ENCODE peak calls at places on chromosomes 3 and 15, in six cellular contexts. One of them, this sample, is unnamed.

GRCh38 chr3:143831998-143832397 is 16.3 kb downstream of the SLC9A9 start:
- ATAC-seq in HCT116: no peak
- ATAC-seq in HepG2: no peak
- ATAC-seq in GM12878: peak
- ATAC-seq in K562: no peak
- ATAC-seq in upper lobe of left lung: no peak
- ATAC-seq in this sample: no peak

GRCh38 chr3:88131695-88132094 is 18.1 kb upstream of the C3orf38 start:
- ATAC-seq in upper lobe of left lung: no peak
- ATAC-seq in HepG2: no peak
- ATAC-seq in K562: peak
- ATAC-seq in HCT116: no peak
- ATAC-seq in GM12878: no peak
- ATAC-seq in this sample: no peak

GRCh38 chr3:27900316-27900715 is 178.2 kb upstream of the EOMES start:
- ATAC-seq in HCT116: no peak
- ATAC-seq in upper lobe of left lung: no peak
- ATAC-seq in K562: no peak
- ATAC-seq in GM12878: peak
- ATAC-seq in HepG2: no peak
- ATAC-seq in this sample: no peak

GRCh38 chr3:37987315-37987697 is 3.3 kb upstream of the VILL start:
- ATAC-seq in GM12878: no peak
- ATAC-seq in upper lobe of left lung: no peak
- ATAC-seq in K562: peak
- ATAC-seq in HepG2: peak
- ATAC-seq in HCT116: no peak
- ATAC-seq in this sample: no peak

GRCh38 chr3:44954962-44955361 is 21.0 kb downstream of the ZDHHC3 start:
- ATAC-seq in upper lobe of left lung: peak
- ATAC-seq in GM12878: peak
- ATAC-seq in HCT116: no peak
- ATAC-seq in K562: peak
- ATAC-seq in HepG2: peak
- ATAC-seq in this sample: peak

GRCh38 chr3:176577462-176577861 is 619.8 kb downstream of the TBL1XR1 start:
- ATAC-seq in GM12878: no peak
- ATAC-seq in HCT116: no peak
- ATAC-seq in upper lobe of left lung: no peak
- ATAC-seq in HepG2: no peak
- ATAC-seq in K562: no peak
- ATAC-seq in this sample: no peak

GRCh38 chr3:5013021-5013906 is 34.0 kb downstream of the BHLHE40 start:
- ATAC-seq in GM12878: peak
- ATAC-seq in K562: peak
- ATAC-seq in HepG2: peak
- ATAC-seq in upper lobe of left lung: no peak
- ATAC-seq in HCT116: peak
- ATAC-seq in this sample: no peak

GRCh38 chr15:92655178-92655995 is at the start of gene FAM174B:
- ATAC-seq in HCT116: no peak
- ATAC-seq in upper lobe of left lung: peak
- ATAC-seq in GM12878: peak
- ATAC-seq in HepG2: peak
- ATAC-seq in K562: peak
- ATAC-seq in this sample: peak

GRCh38 chr3:148998715-148999413 is 7.5 kb downstream of the GYG1 start:
- ATAC-seq in GM12878: peak
- ATAC-seq in upper lobe of left lung: peak
- ATAC-seq in HepG2: no peak
- ATAC-seq in K562: no peak
- ATAC-seq in HCT116: no peak
- ATAC-seq in this sample: no peak

GRCh38 chr3:153626158-153626557 is 464.1 kb downstream of the RAP2B start:
- ATAC-seq in HepG2: no peak
- ATAC-seq in HCT116: no peak
- ATAC-seq in upper lobe of left lung: no peak
- ATAC-seq in GM12878: peak
- ATAC-seq in K562: no peak
- ATAC-seq in this sample: no peak

GRCh38 chr3:13222131-13222530 is 148.9 kb upstream of the IQSEC1 start:
- ATAC-seq in HCT116: no peak
- ATAC-seq in upper lobe of left lung: no peak
- ATAC-seq in HepG2: no peak
- ATAC-seq in K562: no peak
- ATAC-seq in GM12878: no peak
- ATAC-seq in this sample: no peak

GRCh38 chr3:3443482-3443881 is 264.0 kb upstream of the CRBN start:
- ATAC-seq in HCT116: no peak
- ATAC-seq in HepG2: no peak
- ATAC-seq in upper lobe of left lung: no peak
- ATAC-seq in GM12878: peak
- ATAC-seq in K562: no peak
- ATAC-seq in this sample: no peak

GRCh38 chr3:53544357-53544756 is 49.9 kb downstream of the CACNA1D start:
- ATAC-seq in upper lobe of left lung: no peak
- ATAC-seq in HCT116: no peak
- ATAC-seq in GM12878: peak
- ATAC-seq in K562: no peak
- ATAC-seq in HepG2: no peak
- ATAC-seq in this sample: no peak

GRCh38 chr15:67941643-67942315 is 101.9 kb upstream of the RNU6-1 start:
- ATAC-seq in HepG2: peak
- ATAC-seq in HCT116: peak
- ATAC-seq in upper lobe of left lung: no peak
- ATAC-seq in GM12878: no peak
- ATAC-seq in K562: no peak
- ATAC-seq in this sample: no peak

GRCh38 chr15:93981706-93982105 is 249.7 kb upstream of the MCTP2 start:
- ATAC-seq in GM12878: no peak
- ATAC-seq in HCT116: no peak
- ATAC-seq in upper lobe of left lung: no peak
- ATAC-seq in HepG2: no peak
- ATAC-seq in K562: no peak
- ATAC-seq in this sample: no peak

GRCh38 chr15:63912061-63912615 is 78.4 kb upstream of the HERC1 start:
- ATAC-seq in K562: no peak
- ATAC-seq in HCT116: no peak
- ATAC-seq in upper lobe of left lung: no peak
- ATAC-seq in GM12878: no peak
- ATAC-seq in HepG2: no peak
- ATAC-seq in this sample: no peak

GRCh38 chr3:151946606-151947005 is 73.2 kb downstream of the SUCNR1 start:
- ATAC-seq in HepG2: no peak
- ATAC-seq in upper lobe of left lung: no peak
- ATAC-seq in HCT116: no peak
- ATAC-seq in K562: no peak
- ATAC-seq in GM12878: no peak
- ATAC-seq in this sample: no peak

GRCh38 chr3:138492980-138493675 is 58.7 kb downstream of the ESYT3 start:
- ATAC-seq in K562: no peak
- ATAC-seq in HCT116: no peak
- ATAC-seq in upper lobe of left lung: no peak
- ATAC-seq in HepG2: no peak
- ATAC-seq in GM12878: no peak
- ATAC-seq in this sample: no peak

GRCh38 chr3:63538912-63539311 is 113.6 kb upstream of the SNTN start:
- ATAC-seq in GM12878: peak
- ATAC-seq in HepG2: no peak
- ATAC-seq in upper lobe of left lung: no peak
- ATAC-seq in HCT116: no peak
- ATAC-seq in K562: no peak
- ATAC-seq in this sample: no peak

GRCh38 chr3:32733631-32734229 is 48.7 kb downstream of the CNOT10 start:
- ATAC-seq in HepG2: peak
- ATAC-seq in upper lobe of left lung: no peak
- ATAC-seq in HCT116: peak
- ATAC-seq in K562: peak
- ATAC-seq in GM12878: peak
- ATAC-seq in this sample: no peak

GRCh38 chr15:70093481-70094309 is 4.0 kb downstream of the TLE3 start:
- ATAC-seq in HCT116: no peak
- ATAC-seq in K562: no peak
- ATAC-seq in upper lobe of left lung: no peak
- ATAC-seq in GM12878: no peak
- ATAC-seq in HepG2: no peak
- ATAC-seq in this sample: no peak

DNA sequence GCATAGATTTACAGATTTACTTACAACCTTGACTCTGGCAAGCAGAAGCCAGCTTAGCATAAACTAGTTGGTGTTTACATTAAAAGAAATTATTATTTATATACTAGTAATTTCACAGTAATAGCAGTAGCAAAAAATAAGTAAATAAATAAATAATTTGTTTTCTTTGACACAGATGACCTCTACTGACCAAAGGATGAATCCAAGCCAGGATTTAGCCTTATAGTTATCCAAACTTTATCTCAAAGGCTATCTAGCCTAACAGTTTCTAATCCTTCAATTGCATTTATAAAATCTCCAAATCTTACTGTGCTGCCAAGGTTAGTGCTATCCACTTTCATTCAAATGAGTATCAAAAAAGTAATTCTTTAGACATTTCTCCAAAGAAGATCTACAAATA is 64.3 kb downstream of the FRMD5 start:
- ATAC-seq in upper lobe of left lung: no peak
- ATAC-seq in HepG2: no peak
- ATAC-seq in HCT116: no peak
- ATAC-seq in K562: no peak
- ATAC-seq in GM12878: no peak
- ATAC-seq in this sample: no peak
- TF ChIP-seq CTCF in upper lobe of left lung: no peak
- TF ChIP-seq CTCF in HepG2: no peak
- TF ChIP-seq CTCF in HCT116: peak
- TF ChIP-seq CTCF in K562: no peak
- TF ChIP-seq CTCF in GM12878: no peak
- TF ChIP-seq CTCF in this sample: no peak

DNA sequence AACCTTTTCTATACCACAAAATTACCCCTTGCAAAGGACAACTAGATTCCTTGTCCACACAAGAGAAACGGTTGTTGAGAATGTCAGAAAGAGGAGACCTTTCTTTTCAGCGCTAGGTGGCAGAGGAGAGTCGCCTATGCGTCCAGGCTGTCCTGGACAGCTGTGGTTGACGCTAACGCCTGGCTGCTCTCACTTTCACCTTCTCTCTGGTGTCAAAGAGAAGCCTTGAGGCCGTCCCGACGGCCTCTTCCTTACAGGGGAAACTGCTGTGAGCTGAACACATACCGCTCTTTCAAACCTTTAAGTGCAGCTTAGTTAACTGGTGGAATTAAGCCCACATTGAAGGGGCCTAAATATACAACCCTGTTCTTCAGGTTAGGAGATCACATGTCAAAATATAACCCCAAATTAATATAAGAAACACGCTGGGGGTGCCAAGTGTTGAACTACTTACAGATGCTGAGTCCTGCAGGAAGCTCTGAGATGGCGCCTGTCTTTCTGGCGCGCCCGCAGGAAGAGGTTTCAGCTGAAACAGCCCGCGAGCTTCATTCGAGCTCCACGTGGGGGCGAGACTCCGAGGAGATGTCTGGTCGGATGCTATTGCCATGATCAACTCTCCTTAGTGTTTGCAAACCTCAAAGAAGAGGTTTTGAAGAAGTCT is 26.1 kb upstream of the KBTBD8 start:
- ATAC-seq in HepG2: peak
- ATAC-seq in GM12878: peak
- ATAC-seq in HCT116: peak
- ATAC-seq in K562: peak
- ATAC-seq in upper lobe of left lung: peak
- ATAC-seq in this sample: peak
- TF ChIP-seq POLR2A in HepG2: no peak
- TF ChIP-seq POLR2A in GM12878: no peak
- TF ChIP-seq POLR2A in HCT116: no peak
- TF ChIP-seq POLR2A in K562: no peak
- TF ChIP-seq POLR2A in upper lobe of left lung: no peak
- TF ChIP-seq POLR2A in this sample: no peak

GRCh38 chr3:98322101-98322500 is 31.6 kb upstream of the OR5K4 start:
- ATAC-seq in upper lobe of left lung: no peak
- ATAC-seq in HepG2: no peak
- ATAC-seq in K562: no peak
- ATAC-seq in HCT116: no peak
- ATAC-seq in GM12878: peak
- ATAC-seq in this sample: no peak
- TF ChIP-seq POLR2AphosphoS5 in upper lobe of left lung: no peak
- TF ChIP-seq POLR2AphosphoS5 in HepG2: no peak
- TF ChIP-seq POLR2AphosphoS5 in K562: no peak
- TF ChIP-seq POLR2AphosphoS5 in HCT116: no peak
- TF ChIP-seq POLR2AphosphoS5 in GM12878: no peak
- TF ChIP-seq POLR2AphosphoS5 in this sample: no peak

GRCh38 chr3:197504239-197505191 is 51.3 kb downstream of the BDH1 start:
- ATAC-seq in HepG2: peak
- ATAC-seq in GM12878: no peak
- ATAC-seq in HCT116: no peak
- ATAC-seq in upper lobe of left lung: no peak
- ATAC-seq in K562: no peak
- ATAC-seq in this sample: no peak

GRCh38 chr3:197503652-197504051 is 52.1 kb downstream of the BDH1 start:
- ATAC-seq in upper lobe of left lung: no peak
- ATAC-seq in K562: no peak
- ATAC-seq in GM12878: no peak
- ATAC-seq in HepG2: peak
- ATAC-seq in HCT116: no peak
- ATAC-seq in this sample: no peak

GRCh38 chr3:197501496-197501878 is 54.3 kb downstream of the BDH1 start:
- ATAC-seq in K562: peak
- ATAC-seq in GM12878: peak
- ATAC-seq in upper lobe of left lung: peak
- ATAC-seq in HepG2: no peak
- ATAC-seq in HCT116: peak
- ATAC-seq in this sample: no peak

GRCh38 chr3:197500812-197501211 is 55.0 kb downstream of the BDH1 start:
- ATAC-seq in HepG2: no peak
- ATAC-seq in upper lobe of left lung: no peak
- ATAC-seq in K562: no peak
- ATAC-seq in GM12878: no peak
- ATAC-seq in HCT116: no peak
- ATAC-seq in this sample: no peak

DNA sequence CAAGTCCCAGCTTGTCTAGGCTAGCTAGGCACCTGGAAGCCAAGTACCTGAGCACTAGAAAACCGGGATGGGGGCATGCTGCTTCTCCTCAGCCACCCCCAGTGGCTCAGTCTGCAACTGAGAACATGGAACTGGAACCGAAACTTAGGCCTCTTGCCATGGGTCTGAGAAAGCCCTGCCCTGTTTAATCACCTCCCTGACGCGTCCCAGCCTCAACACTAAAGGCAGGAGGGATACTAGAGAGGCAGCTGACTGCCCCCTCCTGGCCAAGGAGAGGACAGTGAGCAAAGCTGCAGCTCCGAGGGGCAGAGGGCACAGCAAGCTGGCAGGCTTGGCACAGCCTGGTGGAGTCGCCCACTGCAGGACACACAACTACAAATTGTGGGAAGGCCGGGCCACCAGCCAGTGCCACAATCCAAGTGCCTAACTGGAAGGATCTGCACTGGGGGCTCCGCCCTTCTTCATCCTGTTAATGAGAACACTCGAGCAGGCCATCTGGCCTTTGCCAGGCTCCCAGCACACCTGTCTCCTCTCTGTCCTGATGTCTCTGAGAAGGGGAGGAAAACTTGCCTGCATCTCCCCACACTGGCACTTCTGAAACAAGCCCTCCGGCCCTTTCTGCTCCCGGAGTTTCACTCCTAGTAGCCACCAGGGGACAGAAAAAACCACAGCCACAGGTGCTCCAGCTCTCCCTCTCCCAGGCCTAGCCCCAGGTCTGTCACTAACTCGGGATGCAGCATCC is 53.7 kb downstream of the BDH1 start:
- ATAC-seq in GM12878: peak
- ATAC-seq in upper lobe of left lung: peak
- ATAC-seq in K562: peak
- ATAC-seq in HCT116: peak
- ATAC-seq in HepG2: peak
- ATAC-seq in this sample: no peak
- TF ChIP-seq CTCF in GM12878: peak
- TF ChIP-seq CTCF in upper lobe of left lung: peak
- TF ChIP-seq CTCF in K562: peak
- TF ChIP-seq CTCF in HCT116: peak
- TF ChIP-seq CTCF in HepG2: peak
- TF ChIP-seq CTCF in this sample: peak

This sample was measured in gastroesophageal sphincter.